ENCODE peak calls at places on chromosomes 3 and 15, in nine cellular contexts. One of them, this sample, is unnamed.

GRCh38 chr3:128294999-128295468 is 141.8 kb downstream of the EEFSEC start:
- DNase-seq in RPMI8226: no peak
- DNase-seq in lower leg skin: no peak
- DNase-seq in GM23248: no peak
- DNase-seq in GM03348: no peak
- DNase-seq in stimulated activated CD4-positive, alpha-beta T cell treated with anti-CD3 and anti-CD28 coated beads, Interleukin-12 subunit alpha, Interleukin-12 subunit beta, amount 100 ng/mL, for 4 hours: no peak
- DNase-seq in caudate nucleus: no peak
- DNase-seq in smooth muscle cell of the brain vasculature: no peak
- DNase-seq in ACHN: no peak
- DNase-seq in this sample: no peak

GRCh38 chr15:78209646-78210348 is 24.6 kb downstream of the ACSBG1 start:
- DNase-seq in RPMI8226: no peak
- DNase-seq in lower leg skin: peak
- DNase-seq in GM23248: no peak
- DNase-seq in GM03348: no peak
- DNase-seq in stimulated activated CD4-positive, alpha-beta T cell treated with anti-CD3 and anti-CD28 coated beads, Interleukin-12 subunit alpha, Interleukin-12 subunit beta, amount 100 ng/mL, for 4 hours: no peak
- DNase-seq in caudate nucleus: no peak
- DNase-seq in smooth muscle cell of the brain vasculature: no peak
- DNase-seq in ACHN: no peak
- DNase-seq in this sample: peak

GRCh38 chr3:35383719-35384555 is 255.4 kb upstream of the ARPP21 start:
- DNase-seq in RPMI8226: no peak
- DNase-seq in lower leg skin: no peak
- DNase-seq in GM23248: no peak
- DNase-seq in GM03348: no peak
- DNase-seq in stimulated activated CD4-positive, alpha-beta T cell treated with anti-CD3 and anti-CD28 coated beads, Interleukin-12 subunit alpha, Interleukin-12 subunit beta, amount 100 ng/mL, for 4 hours: no peak
- DNase-seq in caudate nucleus: no peak
- DNase-seq in smooth muscle cell of the brain vasculature: peak
- DNase-seq in ACHN: peak
- DNase-seq in this sample: no peak

GRCh38 chr3:71972031-71972430 is 187.1 kb upstream of the PROK2 start:
- DNase-seq in RPMI8226: no peak
- DNase-seq in lower leg skin: no peak
- DNase-seq in GM23248: peak
- DNase-seq in GM03348: no peak
- DNase-seq in stimulated activated CD4-positive, alpha-beta T cell treated with anti-CD3 and anti-CD28 coated beads, Interleukin-12 subunit alpha, Interleukin-12 subunit beta, amount 100 ng/mL, for 4 hours: no peak
- DNase-seq in caudate nucleus: no peak
- DNase-seq in smooth muscle cell of the brain vasculature: no peak
- DNase-seq in ACHN: peak
- DNase-seq in this sample: no peak

GRCh38 chr3:123331006-123331405 is 117.9 kb downstream of the ADCY5 start:
- DNase-seq in RPMI8226: no peak
- DNase-seq in lower leg skin: no peak
- DNase-seq in GM23248: no peak
- DNase-seq in GM03348: no peak
- DNase-seq in stimulated activated CD4-positive, alpha-beta T cell treated with anti-CD3 and anti-CD28 coated beads, Interleukin-12 subunit alpha, Interleukin-12 subunit beta, amount 100 ng/mL, for 4 hours: no peak
- DNase-seq in caudate nucleus: no peak
- DNase-seq in smooth muscle cell of the brain vasculature: no peak
- DNase-seq in ACHN: no peak
- DNase-seq in this sample: peak

GRCh38 chr3:55090310-55090709 is 162.5 kb upstream of the LRTM1 start:
- DNase-seq in RPMI8226: no peak
- DNase-seq in lower leg skin: no peak
- DNase-seq in GM23248: no peak
- DNase-seq in GM03348: no peak
- DNase-seq in stimulated activated CD4-positive, alpha-beta T cell treated with anti-CD3 and anti-CD28 coated beads, Interleukin-12 subunit alpha, Interleukin-12 subunit beta, amount 100 ng/mL, for 4 hours: no peak
- DNase-seq in caudate nucleus: no peak
- DNase-seq in smooth muscle cell of the brain vasculature: no peak
- DNase-seq in ACHN: no peak
- DNase-seq in this sample: no peak

GRCh38 chr3:54538346-54538745 is 389.5 kb downstream of the LRTM1 start:
- DNase-seq in RPMI8226: no peak
- DNase-seq in lower leg skin: no peak
- DNase-seq in GM23248: no peak
- DNase-seq in GM03348: no peak
- DNase-seq in stimulated activated CD4-positive, alpha-beta T cell treated with anti-CD3 and anti-CD28 coated beads, Interleukin-12 subunit alpha, Interleukin-12 subunit beta, amount 100 ng/mL, for 4 hours: no peak
- DNase-seq in caudate nucleus: no peak
- DNase-seq in smooth muscle cell of the brain vasculature: no peak
- DNase-seq in ACHN: peak
- DNase-seq in this sample: no peak

GRCh38 chr3:157533298-157533870 is 30.2 kb upstream of the VEPH1 start:
- DNase-seq in RPMI8226: no peak
- DNase-seq in lower leg skin: no peak
- DNase-seq in GM23248: peak
- DNase-seq in GM03348: peak
- DNase-seq in stimulated activated CD4-positive, alpha-beta T cell treated with anti-CD3 and anti-CD28 coated beads, Interleukin-12 subunit alpha, Interleukin-12 subunit beta, amount 100 ng/mL, for 4 hours: no peak
- DNase-seq in caudate nucleus: no peak
- DNase-seq in smooth muscle cell of the brain vasculature: no peak
- DNase-seq in ACHN: no peak
- DNase-seq in this sample: no peak

GRCh38 chr15:27951191-27951890 is 147.8 kb downstream of the OCA2 start:
- DNase-seq in RPMI8226: no peak
- DNase-seq in lower leg skin: no peak
- DNase-seq in GM23248: no peak
- DNase-seq in GM03348: no peak
- DNase-seq in stimulated activated CD4-positive, alpha-beta T cell treated with anti-CD3 and anti-CD28 coated beads, Interleukin-12 subunit alpha, Interleukin-12 subunit beta, amount 100 ng/mL, for 4 hours: no peak
- DNase-seq in caudate nucleus: no peak
- DNase-seq in smooth muscle cell of the brain vasculature: no peak
- DNase-seq in ACHN: no peak
- DNase-seq in this sample: no peak

GRCh38 chr15:78638658-78639314 is 2.2 kb downstream of the CHRNB4 start:
- DNase-seq in RPMI8226: peak
- DNase-seq in lower leg skin: no peak
- DNase-seq in GM23248: peak
- DNase-seq in GM03348: peak
- DNase-seq in stimulated activated CD4-positive, alpha-beta T cell treated with anti-CD3 and anti-CD28 coated beads, Interleukin-12 subunit alpha, Interleukin-12 subunit beta, amount 100 ng/mL, for 4 hours: peak
- DNase-seq in caudate nucleus: no peak
- DNase-seq in smooth muscle cell of the brain vasculature: peak
- DNase-seq in ACHN: peak
- DNase-seq in this sample: no peak

GRCh38 chr3:167109746-167110145 is 270.4 kb downstream of the ZBBX start:
- DNase-seq in RPMI8226: no peak
- DNase-seq in lower leg skin: no peak
- DNase-seq in GM23248: no peak
- DNase-seq in GM03348: no peak
- DNase-seq in stimulated activated CD4-positive, alpha-beta T cell treated with anti-CD3 and anti-CD28 coated beads, Interleukin-12 subunit alpha, Interleukin-12 subunit beta, amount 100 ng/mL, for 4 hours: no peak
- DNase-seq in caudate nucleus: no peak
- DNase-seq in smooth muscle cell of the brain vasculature: no peak
- DNase-seq in ACHN: no peak
- DNase-seq in this sample: no peak

GRCh38 chr3:105564546-105565288 is 198.0 kb downstream of the ALCAM start:
- DNase-seq in RPMI8226: no peak
- DNase-seq in lower leg skin: no peak
- DNase-seq in GM23248: no peak
- DNase-seq in GM03348: no peak
- DNase-seq in stimulated activated CD4-positive, alpha-beta T cell treated with anti-CD3 and anti-CD28 coated beads, Interleukin-12 subunit alpha, Interleukin-12 subunit beta, amount 100 ng/mL, for 4 hours: no peak
- DNase-seq in caudate nucleus: no peak
- DNase-seq in smooth muscle cell of the brain vasculature: no peak
- DNase-seq in ACHN: no peak
- DNase-seq in this sample: no peak

GRCh38 chr3:46184469-46184868 is 23.6 kb downstream of the CCR1 start:
- DNase-seq in RPMI8226: no peak
- DNase-seq in lower leg skin: no peak
- DNase-seq in GM23248: peak
- DNase-seq in GM03348: peak
- DNase-seq in stimulated activated CD4-positive, alpha-beta T cell treated with anti-CD3 and anti-CD28 coated beads, Interleukin-12 subunit alpha, Interleukin-12 subunit beta, amount 100 ng/mL, for 4 hours: no peak
- DNase-seq in caudate nucleus: no peak
- DNase-seq in smooth muscle cell of the brain vasculature: peak
- DNase-seq in ACHN: no peak
- DNase-seq in this sample: no peak

GRCh38 chr3:139548801-139549200 is 9.3 kb upstream of the RBP1 start:
- DNase-seq in RPMI8226: no peak
- DNase-seq in lower leg skin: no peak
- DNase-seq in GM23248: no peak
- DNase-seq in GM03348: no peak
- DNase-seq in stimulated activated CD4-positive, alpha-beta T cell treated with anti-CD3 and anti-CD28 coated beads, Interleukin-12 subunit alpha, Interleukin-12 subunit beta, amount 100 ng/mL, for 4 hours: no peak
- DNase-seq in caudate nucleus: no peak
- DNase-seq in smooth muscle cell of the brain vasculature: no peak
- DNase-seq in ACHN: no peak
- DNase-seq in this sample: no peak

GRCh38 chr3:31958721-31959152 is 22.3 kb downstream of the OSBPL10 start:
- DNase-seq in RPMI8226: no peak
- DNase-seq in lower leg skin: no peak
- DNase-seq in GM23248: no peak
- DNase-seq in GM03348: no peak
- DNase-seq in stimulated activated CD4-positive, alpha-beta T cell treated with anti-CD3 and anti-CD28 coated beads, Interleukin-12 subunit alpha, Interleukin-12 subunit beta, amount 100 ng/mL, for 4 hours: no peak
- DNase-seq in caudate nucleus: no peak
- DNase-seq in smooth muscle cell of the brain vasculature: no peak
- DNase-seq in ACHN: no peak
- DNase-seq in this sample: no peak

GRCh38 chr15:25947336-25948080 is 84.4 kb upstream of the ATP10A start:
- DNase-seq in RPMI8226: peak
- DNase-seq in lower leg skin: no peak
- DNase-seq in GM23248: peak
- DNase-seq in GM03348: no peak
- DNase-seq in stimulated activated CD4-positive, alpha-beta T cell treated with anti-CD3 and anti-CD28 coated beads, Interleukin-12 subunit alpha, Interleukin-12 subunit beta, amount 100 ng/mL, for 4 hours: no peak
- DNase-seq in caudate nucleus: peak
- DNase-seq in smooth muscle cell of the brain vasculature: no peak
- DNase-seq in ACHN: peak
- DNase-seq in this sample: no peak

GRCh38 chr15:32746116-32746857 is 28.5 kb downstream of the GREM1 start:
- DNase-seq in RPMI8226: no peak
- DNase-seq in lower leg skin: no peak
- DNase-seq in GM23248: peak
- DNase-seq in GM03348: peak
- DNase-seq in stimulated activated CD4-positive, alpha-beta T cell treated with anti-CD3 and anti-CD28 coated beads, Interleukin-12 subunit alpha, Interleukin-12 subunit beta, amount 100 ng/mL, for 4 hours: no peak
- DNase-seq in caudate nucleus: no peak
- DNase-seq in smooth muscle cell of the brain vasculature: no peak
- DNase-seq in ACHN: no peak
- DNase-seq in this sample: no peak

GRCh38 chr3:29382399-29382798 is 101.5 kb downstream of the RBMS3 start:
- DNase-seq in RPMI8226: no peak
- DNase-seq in lower leg skin: no peak
- DNase-seq in GM23248: peak
- DNase-seq in GM03348: peak
- DNase-seq in stimulated activated CD4-positive, alpha-beta T cell treated with anti-CD3 and anti-CD28 coated beads, Interleukin-12 subunit alpha, Interleukin-12 subunit beta, amount 100 ng/mL, for 4 hours: no peak
- DNase-seq in caudate nucleus: no peak
- DNase-seq in smooth muscle cell of the brain vasculature: no peak
- DNase-seq in ACHN: no peak
- DNase-seq in this sample: no peak

GRCh38 chr15:100732359-100733055 is 130.1 kb downstream of the ASB7 start:
- DNase-seq in RPMI8226: no peak
- DNase-seq in lower leg skin: no peak
- DNase-seq in GM23248: peak
- DNase-seq in GM03348: peak
- DNase-seq in stimulated activated CD4-positive, alpha-beta T cell treated with anti-CD3 and anti-CD28 coated beads, Interleukin-12 subunit alpha, Interleukin-12 subunit beta, amount 100 ng/mL, for 4 hours: no peak
- DNase-seq in caudate nucleus: no peak
- DNase-seq in smooth muscle cell of the brain vasculature: no peak
- DNase-seq in ACHN: no peak
- DNase-seq in this sample: no peak

GRCh38 chr15:100650685-100651084 is 48.3 kb downstream of the ASB7 start:
- DNase-seq in RPMI8226: no peak
- DNase-seq in lower leg skin: no peak
- DNase-seq in GM23248: no peak
- DNase-seq in GM03348: no peak
- DNase-seq in stimulated activated CD4-positive, alpha-beta T cell treated with anti-CD3 and anti-CD28 coated beads, Interleukin-12 subunit alpha, Interleukin-12 subunit beta, amount 100 ng/mL, for 4 hours: no peak
- DNase-seq in caudate nucleus: no peak
- DNase-seq in smooth muscle cell of the brain vasculature: no peak
- DNase-seq in ACHN: peak
- DNase-seq in this sample: no peak

GRCh38 chr3:133136114-133137041 is 98.2 kb downstream of the TMEM108 start:
- DNase-seq in RPMI8226: no peak
- DNase-seq in lower leg skin: no peak
- DNase-seq in GM23248: peak
- DNase-seq in GM03348: no peak
- DNase-seq in stimulated activated CD4-positive, alpha-beta T cell treated with anti-CD3 and anti-CD28 coated beads, Interleukin-12 subunit alpha, Interleukin-12 subunit beta, amount 100 ng/mL, for 4 hours: no peak
- DNase-seq in caudate nucleus: no peak
- DNase-seq in smooth muscle cell of the brain vasculature: no peak
- DNase-seq in ACHN: no peak
- DNase-seq in this sample: no peak

GRCh38 chr3:13346481-13347389 is 73.4 kb downstream of the NUP210 start:
- DNase-seq in RPMI8226: no peak
- DNase-seq in lower leg skin: peak
- DNase-seq in GM23248: no peak
- DNase-seq in GM03348: no peak
- DNase-seq in stimulated activated CD4-positive, alpha-beta T cell treated with anti-CD3 and anti-CD28 coated beads, Interleukin-12 subunit alpha, Interleukin-12 subunit beta, amount 100 ng/mL, for 4 hours: peak
- DNase-seq in caudate nucleus: peak
- DNase-seq in smooth muscle cell of the brain vasculature: no peak
- DNase-seq in ACHN: no peak
- DNase-seq in this sample: no peak

GRCh38 chr3:191372122-191372521 is 41.8 kb upstream of the UTS2B start:
- DNase-seq in RPMI8226: no peak
- DNase-seq in lower leg skin: no peak
- DNase-seq in GM23248: no peak
- DNase-seq in GM03348: no peak
- DNase-seq in stimulated activated CD4-positive, alpha-beta T cell treated with anti-CD3 and anti-CD28 coated beads, Interleukin-12 subunit alpha, Interleukin-12 subunit beta, amount 100 ng/mL, for 4 hours: no peak
- DNase-seq in caudate nucleus: no peak
- DNase-seq in smooth muscle cell of the brain vasculature: no peak
- DNase-seq in ACHN: no peak
- DNase-seq in this sample: no peak

GRCh38 chr3:89038864-89039263 is 68.6 kb upstream of the EPHA3 start:
- DNase-seq in RPMI8226: no peak
- DNase-seq in lower leg skin: no peak
- DNase-seq in GM23248: no peak
- DNase-seq in GM03348: peak
- DNase-seq in stimulated activated CD4-positive, alpha-beta T cell treated with anti-CD3 and anti-CD28 coated beads, Interleukin-12 subunit alpha, Interleukin-12 subunit beta, amount 100 ng/mL, for 4 hours: no peak
- DNase-seq in caudate nucleus: no peak
- DNase-seq in smooth muscle cell of the brain vasculature: no peak
- DNase-seq in ACHN: no peak
- DNase-seq in this sample: no peak

GRCh38 chr3:38334656-38335055 is 11.9 kb upstream of the XYLB start:
- DNase-seq in RPMI8226: no peak
- DNase-seq in lower leg skin: no peak
- DNase-seq in GM23248: peak
- DNase-seq in GM03348: peak
- DNase-seq in stimulated activated CD4-positive, alpha-beta T cell treated with anti-CD3 and anti-CD28 coated beads, Interleukin-12 subunit alpha, Interleukin-12 subunit beta, amount 100 ng/mL, for 4 hours: no peak
- DNase-seq in caudate nucleus: no peak
- DNase-seq in smooth muscle cell of the brain vasculature: no peak
- DNase-seq in ACHN: no peak
- DNase-seq in this sample: no peak

GRCh38 chr15:75452364-75452967 is 976 bp upstream of the SIN3A start:
- DNase-seq in RPMI8226: peak
- DNase-seq in lower leg skin: peak
- DNase-seq in GM23248: peak
- DNase-seq in GM03348: peak
- DNase-seq in stimulated activated CD4-positive, alpha-beta T cell treated with anti-CD3 and anti-CD28 coated beads, Interleukin-12 subunit alpha, Interleukin-12 subunit beta, amount 100 ng/mL, for 4 hours: peak
- DNase-seq in caudate nucleus: peak
- DNase-seq in smooth muscle cell of the brain vasculature: peak
- DNase-seq in ACHN: peak
- DNase-seq in this sample: peak

GRCh38 chr3:126986001-126986400 is 3.1 kb downstream of the PLXNA1 start:
- DNase-seq in RPMI8226: no peak
- DNase-seq in lower leg skin: no peak
- DNase-seq in GM23248: peak
- DNase-seq in GM03348: peak
- DNase-seq in stimulated activated CD4-positive, alpha-beta T cell treated with anti-CD3 and anti-CD28 coated beads, Interleukin-12 subunit alpha, Interleukin-12 subunit beta, amount 100 ng/mL, for 4 hours: no peak
- DNase-seq in caudate nucleus: no peak
- DNase-seq in smooth muscle cell of the brain vasculature: no peak
- DNase-seq in ACHN: no peak
- DNase-seq in this sample: no peak

GRCh38 chr3:5275529-5275928 is 88.0 kb downstream of the EDEM1 start:
- DNase-seq in RPMI8226: no peak
- DNase-seq in lower leg skin: no peak
- DNase-seq in GM23248: peak
- DNase-seq in GM03348: peak
- DNase-seq in stimulated activated CD4-positive, alpha-beta T cell treated with anti-CD3 and anti-CD28 coated beads, Interleukin-12 subunit alpha, Interleukin-12 subunit beta, amount 100 ng/mL, for 4 hours: no peak
- DNase-seq in caudate nucleus: no peak
- DNase-seq in smooth muscle cell of the brain vasculature: no peak
- DNase-seq in ACHN: no peak
- DNase-seq in this sample: no peak

GRCh38 chr3:151305081-151305777 is 11.4 kb downstream of the GPR87 start:
- DNase-seq in RPMI8226: no peak
- DNase-seq in lower leg skin: peak
- DNase-seq in GM23248: peak
- DNase-seq in GM03348: peak
- DNase-seq in stimulated activated CD4-positive, alpha-beta T cell treated with anti-CD3 and anti-CD28 coated beads, Interleukin-12 subunit alpha, Interleukin-12 subunit beta, amount 100 ng/mL, for 4 hours: no peak
- DNase-seq in caudate nucleus: no peak
- DNase-seq in smooth muscle cell of the brain vasculature: peak
- DNase-seq in ACHN: peak
- DNase-seq in this sample: peak

GRCh38 chr15:36584511-36584910 is 5.1 kb downstream of the CDIN1 start:
- DNase-seq in RPMI8226: no peak
- DNase-seq in lower leg skin: no peak
- DNase-seq in GM23248: no peak
- DNase-seq in GM03348: no peak
- DNase-seq in stimulated activated CD4-positive, alpha-beta T cell treated with anti-CD3 and anti-CD28 coated beads, Interleukin-12 subunit alpha, Interleukin-12 subunit beta, amount 100 ng/mL, for 4 hours: no peak
- DNase-seq in caudate nucleus: no peak
- DNase-seq in smooth muscle cell of the brain vasculature: no peak
- DNase-seq in ACHN: no peak
- DNase-seq in this sample: no peak

GRCh38 chr3:120450914-120451669 is at the start of gene FSTL1:
- DNase-seq in RPMI8226: no peak
- DNase-seq in lower leg skin: peak
- DNase-seq in GM23248: peak
- DNase-seq in GM03348: peak
- DNase-seq in stimulated activated CD4-positive, alpha-beta T cell treated with anti-CD3 and anti-CD28 coated beads, Interleukin-12 subunit alpha, Interleukin-12 subunit beta, amount 100 ng/mL, for 4 hours: no peak
- DNase-seq in caudate nucleus: peak
- DNase-seq in smooth muscle cell of the brain vasculature: no peak
- DNase-seq in ACHN: no peak
- DNase-seq in this sample: no peak

This sample was measured in lower lobe of right lung.